ENCODE peak calls at places on chromosomes 4 and X, in nine cellular contexts. Z is ELF-1; B is esophagus squamous epithelium; V is substantia nigra; T is endothelial cell; K is activated gamma-delta T cell treated with anti-CD3 and anti-CD28 coated beads, Interleukin-2, amount 50 U/mL, for 16 hours; O is memory B cell; C is adipocyte; D is NCI-H1092. L is an unnamed sample.

GRCh38 chr4:182144621-182145359 is 98.4 kb upstream of the TENM3 start:
- DNase-seq in Z (peak), B (no peak), V (no peak), T (peak), K (no peak), O (no peak), C (peak), D (no peak), L (peak)

GRCh38 chrX:153951683-153952372 is 7.4 kb upstream of the RENBP start:
- DNase-seq in Z (no peak), B (no peak), V (no peak), T (no peak), K (no peak), O (no peak), C (no peak), D (no peak), L (no peak)

GRCh38 chr4:47862297-47862696 is 24.4 kb upstream of the CORIN start:
- DNase-seq in Z (no peak), B (no peak), V (no peak), T (no peak), K (no peak), O (no peak), C (peak), D (no peak), L (no peak)

GRCh38 chr4:1406946-1407656 is 859 bp upstream of the NKX1-1 start:
- DNase-seq in Z (no peak), B (no peak), V (no peak), T (no peak), K (no peak), O (no peak), C (no peak), D (no peak), L (no peak)

GRCh38 chr4:6191448-6192130 is 8.8 kb downstream of the JAKMIP1 start:
- DNase-seq in Z (peak), B (no peak), V (no peak), T (no peak), K (no peak), O (no peak), C (no peak), D (no peak), L (no peak)

GRCh38 chr4:156723951-156724668 is 247.5 kb downstream of the PDGFC start:
- DNase-seq in Z (no peak), B (no peak), V (no peak), T (no peak), K (no peak), O (no peak), C (no peak), D (no peak), L (no peak)

GRCh38 chr4:119046263-119046662 is 89.4 kb upstream of the MYOZ2 start:
- DNase-seq in Z (no peak), B (no peak), V (no peak), T (no peak), K (no peak), O (no peak), C (no peak), D (no peak), L (no peak)

GRCh38 chr4:13309751-13310150 is 174.4 kb downstream of the RAB28 start:
- DNase-seq in Z (no peak), B (no peak), V (no peak), T (no peak), K (no peak), O (no peak), C (no peak), D (no peak), L (no peak)

L was measured in neuronal stem cell.